ENCODE peak calls at places on chromosomes 7 and 10, in nine cellular contexts. V is NCI-H1694; H is SK-N-SH; D is T-cell; S is NCI-H2081; I is fibroblast of lung; Z is RPMI8226; G is activated CD4-positive, alpha-beta T cell treated with anti-CD3 and anti-CD28 coated beads, Interleukin-2, amount 10 ng/mL, durations not matched to agents 7 days and 5 days; M is fibroblast of pulmonary artery. C is an unnamed sample.

GRCh38 chr10:13331641-13332040 is 16.5 kb downstream of the SEPHS1 start:
- DNase-seq in V (no peak), H (no peak), D (no peak), S (no peak), I (no peak), Z (no peak), G (no peak), M (no peak), C (no peak)

GRCh38 chr7:100967292-100967863 is 2.0 kb upstream of the MUC12 start:
- DNase-seq in V (no peak), H (peak; percentile 53), D (no peak), S (no peak), I (no peak), Z (peak; percentile 39), G (no peak), M (no peak), C (no peak)

GRCh38 chr10:78505657-78506056 is 472.0 kb downstream of the RPS24 start:
- DNase-seq in V (no peak), H (no peak), D (no peak), S (no peak), I (no peak), Z (no peak), G (no peak), M (no peak), C (no peak)

GRCh38 chr10:49803988-49804387 is 41.9 kb upstream of the OGDHL start:
- DNase-seq in V (no peak), H (no peak), D (no peak), S (no peak), I (no peak), Z (no peak), G (no peak), M (peak; percentile 10), C (no peak)

GRCh38 chr7:159010951-159011820 is 133.5 kb downstream of the VIPR2 start:
- DNase-seq in V (no peak), H (no peak), D (no peak), S (no peak), I (no peak), Z (no peak), G (no peak), M (no peak), C (no peak)

GRCh38 chr10:132326925-132327324 is 5.1 kb upstream of the LRRC27 start:
- DNase-seq in V (no peak), H (no peak), D (no peak), S (no peak), I (no peak), Z (no peak), G (no peak), M (no peak), C (no peak)

GRCh38 chr7:46557295-46557711 is 636.2 kb upstream of the IGFBP3 start:
- DNase-seq in V (no peak), H (no peak), D (no peak), S (no peak), I (no peak), Z (no peak), G (no peak), M (no peak), C (no peak)

GRCh38 chr7:133300097-133300496 is 47.2 kb downstream of the EXOC4 start:
- DNase-seq in V (no peak), H (no peak), D (no peak), S (no peak), I (no peak), Z (no peak), G (no peak), M (no peak), C (no peak)

GRCh38 chr7:44278451-44279161 is 46.8 kb downstream of the CAMK2B start:
- DNase-seq in V (no peak), H (peak; percentile 52), D (no peak), S (no peak), I (peak; percentile 44), Z (no peak), G (no peak), M (no peak), C (peak; percentile 56)

GRCh38 chr7:158394936-158395335 is 192.7 kb downstream of the PTPRN2 start:
- DNase-seq in V (peak; percentile 32), H (peak; percentile 97), D (peak; percentile 29), S (no peak), I (no peak), Z (peak; percentile 56), G (peak; percentile 11), M (no peak), C (no peak)

GRCh38 chr10:131750973-131751826 is 149.6 kb upstream of the PPP2R2D start:
- DNase-seq in V (no peak), H (no peak), D (no peak), S (no peak), I (no peak), Z (no peak), G (no peak), M (no peak), C (no peak)

GRCh38 chr7:93219877-93220276 is 6.4 kb downstream of the HEPACAM2 start:
- DNase-seq in V (no peak), H (no peak), D (no peak), S (no peak), I (no peak), Z (no peak), G (no peak), M (no peak), C (no peak)

GRCh38 chr7:150420987-150421674 is 29.3 kb upstream of the GIMAP8 start:
- DNase-seq in V (peak; percentile 78), H (peak; percentile 92), D (peak; percentile 85), S (peak; percentile 87), I (peak; percentile 70), Z (peak; percentile 92), G (peak; percentile 89), M (peak; percentile 82), C (peak; percentile 76)

GRCh38 chr7:68272507-68272906 is 1275.9 kb downstream of the TYW1 start:
- DNase-seq in V (no peak), H (no peak), D (no peak), S (no peak), I (no peak), Z (no peak), G (no peak), M (no peak), C (no peak)

GRCh38 chr7:4951903-4952636 is 6.9 kb downstream of the MMD2 start:
- DNase-seq in V (no peak), H (no peak), D (no peak), S (no peak), I (peak; percentile 12), Z (peak; percentile 82), G (peak; percentile 27), M (peak; percentile 39), C (no peak)

GRCh38 chr10:131831561-131831960 is 69.2 kb upstream of the PPP2R2D start:
- DNase-seq in V (no peak), H (no peak), D (no peak), S (no peak), I (no peak), Z (no peak), G (no peak), M (no peak), C (peak; percentile 57)

GRCh38 chr7:107622429-107622828 is 38.2 kb upstream of the SLC26A4 start:
- DNase-seq in V (no peak), H (no peak), D (no peak), S (no peak), I (peak; percentile 48), Z (no peak), G (no peak), M (peak; percentile 88), C (no peak)

GRCh38 chr7:74479961-74480829 is 26.5 kb downstream of the GTF2IRD1 start:
- DNase-seq in V (peak; percentile 34), H (peak; percentile 95), D (no peak), S (peak; percentile 86), I (peak; percentile 90), Z (no peak), G (no peak), M (peak; percentile 85), C (peak; percentile 86)